ENCODE peak calls at places on chromosomes 6 and 20, in four cellular contexts. O is A549, F is breast epithelium, D is endothelial cell of umbilical vein. K is an unnamed sample.

GRCh38 chr20:59825944-59826759 is 107.3 kb downstream of the SYCP2 start:
- DNase-seq in F (no peak), O (no peak), D (no peak), K (peak)

GRCh38 chr6:128242765-128243403 is 277.5 kb downstream of the PTPRK start:
- DNase-seq in D (no peak), O (no peak), F (no peak), K (no peak)

GRCh38 chr6:73058736-73059135 is 166.6 kb downstream of the KHDC1L start:
- DNase-seq in O (no peak), D (no peak), F (no peak), K (no peak)

GRCh38 chr6:14997507-14997906 is 248.4 kb upstream of the JARID2 start:
- DNase-seq in D (no peak), F (no peak), O (no peak), K (no peak)

GRCh38 chr6:139778113-139778512 is 403.7 kb upstream of the CITED2 start:
- DNase-seq in D (no peak), F (no peak), O (no peak), K (no peak)

GRCh38 chr6:13908955-13909381 is 15.8 kb upstream of the RNF182 start:
- DNase-seq in F (no peak), O (peak), D (peak), K (peak)

GRCh38 chr6:158644227-158645063 is at the start of gene DYNLT1:
- DNase-seq in F (peak), D (peak), O (peak), K (peak)

GRCh38 chr6:3135668-3136297 is 17.3 kb downstream of the BPHL start:
- DNase-seq in O (no peak), D (no peak), F (no peak), K (no peak)

GRCh38 chr6:51339728-51340127 is 521.1 kb downstream of the TFAP2B start:
- DNase-seq in O (no peak), F (no peak), D (no peak), K (no peak)

GRCh38 chr6:56101141-56101553 is 146.2 kb downstream of the COL21A1 start:
- DNase-seq in D (no peak), F (no peak), O (peak), K (no peak)

GRCh38 chr6:68876792-68877493 is 241.9 kb downstream of the ADGRB3 start:
- DNase-seq in F (no peak), O (peak), D (no peak), K (no peak)

GRCh38 chr20:33702861-33703260 is 16.7 kb upstream of the E2F1 start:
- DNase-seq in D (no peak), O (no peak), F (no peak), K (no peak)

GRCh38 chr6:38262609-38263008 is 377.1 kb downstream of the BTBD9 start:
- DNase-seq in F (no peak), O (no peak), D (peak), K (no peak)

GRCh38 chr20:25061821-25062530 is 4.0 kb upstream of the ACSS1 start:
- DNase-seq in D (no peak), O (no peak), F (no peak), K (no peak)

GRCh38 chr6:48883116-48883515 is 579.9 kb downstream of the MMUT start:
- DNase-seq in D (peak), O (no peak), F (no peak), K (no peak)

GRCh38 chr6:70412797-70413113 is 553 bp upstream of the FAM135A start:
- DNase-seq in F (peak), D (no peak), O (no peak), K (no peak)

GRCh38 chr6:114140416-114140815 is 169.5 kb upstream of the HDAC2 start:
- DNase-seq in F (no peak), D (no peak), O (no peak), K (no peak)

GRCh38 chr6:55822815-55823214 is 52.6 kb downstream of the BMP5 start:
- DNase-seq in O (no peak), D (no peak), F (no peak), K (no peak)

GRCh38 chr6:73109659-73110058 is 115.6 kb downstream of the KHDC1L start:
- DNase-seq in O (no peak), F (no peak), D (peak), K (no peak)

GRCh38 chr6:124536792-124537191 is 425.4 kb upstream of the RNF217 start:
- DNase-seq in F (no peak), D (no peak), O (peak), K (no peak)

GRCh38 chr6:154937306-154938244 is 57.5 kb upstream of the TIAM2 start:
- DNase-seq in F (no peak), D (peak), O (no peak), K (no peak)

GRCh38 chr20:48070961-48071645 is 285.8 kb upstream of the SULF2 start:
- DNase-seq in O (no peak), F (no peak), D (no peak), K (peak)

GRCh38 chr20:62977613-62978558 is 25.4 kb downstream of the SLC17A9 start:
- DNase-seq in D (no peak), F (no peak), O (peak), K (no peak)

GRCh38 chr20:11274137-11274536 is 600.3 kb upstream of the JAG1 start:
- DNase-seq in O (peak), F (no peak), D (peak), K (peak)

GRCh38 chr6:71544906-71545305 is 256.3 kb downstream of the OGFRL1 start:
- DNase-seq in O (no peak), D (no peak), F (no peak), K (no peak)

GRCh38 chr20:2706688-2707352 is 14.2 kb downstream of the EBF4 start:
- DNase-seq in F (no peak), O (no peak), D (no peak), K (no peak)

GRCh38 chr6:32965901-32966300 is 2.5 kb upstream of the BRD2 start:
- DNase-seq in D (no peak), F (no peak), O (no peak), K (no peak)

GRCh38 chr20:38426006-38426405 is 9.1 kb downstream of the SNHG17 start:
- DNase-seq in D (no peak), F (no peak), O (peak), K (no peak)

GRCh38 chr20:19976595-19977372 is 40.4 kb upstream of the NAA20 start:
- DNase-seq in F (peak), D (peak), O (peak), K (peak)

GRCh38 chr6:142822882-142823578 is 121.9 kb downstream of the HIVEP2 start:
- DNase-seq in F (no peak), O (peak), D (no peak), K (peak)

GRCh38 chr6:116239256-116239655 is 14.6 kb downstream of the TSPYL4 start:
- DNase-seq in F (no peak), O (no peak), D (no peak), K (no peak)

GRCh38 chr6:129491436-129491835 is 218.5 kb downstream of the ARHGAP18 start:
- DNase-seq in D (no peak), F (no peak), O (no peak), K (no peak)

GRCh38 chr20:12012241-12013222 is 94.8 kb downstream of the BTBD3 start:
- DNase-seq in D (peak), O (peak), F (no peak), K (peak)

GRCh38 chr6:137086031-137086430 is 41.3 kb upstream of the IL20RA start:
- DNase-seq in D (no peak), O (no peak), F (no peak), K (no peak)

GRCh38 chr6:167506443-167507231 is 181.8 kb downstream of the TTLL2 start:
- DNase-seq in O (no peak), F (no peak), D (no peak), K (no peak)

DNA sequence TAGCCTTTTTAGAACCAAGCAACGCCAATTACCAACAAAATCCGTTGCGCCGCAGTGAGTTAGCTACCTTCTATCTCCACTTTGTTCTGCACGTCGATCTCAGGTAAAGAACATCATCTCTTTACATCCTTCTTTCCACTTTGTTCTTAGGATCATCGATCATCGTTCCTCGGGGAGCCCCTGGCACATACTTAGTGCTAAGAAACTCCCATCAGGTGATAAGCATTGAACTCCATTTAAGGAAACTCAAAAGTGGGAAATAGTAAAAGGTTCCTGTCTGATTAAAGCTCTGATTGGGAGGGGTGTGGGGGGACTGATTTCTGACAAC is 227.0 kb upstream of the PRSS16 start:
- DNase-seq in O (no peak), F (no peak), D (no peak), K (no peak)
- H3K27ac ChIP-seq in O (peak), F (peak), D (no peak), K (peak)

DNA sequence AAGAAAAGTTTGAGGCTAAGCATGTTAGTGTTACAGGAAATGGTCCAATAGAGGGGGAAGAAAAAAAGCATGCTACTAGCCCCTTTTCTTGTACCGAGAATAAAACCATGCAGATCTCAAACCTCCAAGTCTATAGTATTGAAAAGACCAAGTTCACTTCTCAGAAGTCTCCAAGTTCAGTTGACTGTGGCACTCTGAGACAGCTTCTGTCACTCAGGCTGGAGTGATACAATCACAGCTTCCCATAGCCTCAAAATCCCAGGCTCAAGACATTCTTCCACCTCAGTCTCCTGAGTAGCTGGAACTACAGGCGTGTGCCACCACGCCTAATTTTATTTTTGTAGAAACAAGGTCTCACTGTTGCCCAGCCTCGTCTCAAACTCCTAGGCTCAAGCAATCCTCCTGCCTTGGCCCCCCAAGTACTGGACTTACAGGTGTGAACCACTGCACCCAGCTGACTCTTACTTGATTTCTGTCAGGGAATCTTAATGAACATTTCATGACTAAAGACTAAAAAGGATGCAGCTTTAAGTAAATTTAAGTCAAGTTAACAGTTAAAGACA is 16.2 kb downstream of the C6orf62 start:
- DNase-seq in D (no peak), F (no peak), O (no peak), K (no peak)
- TF ChIP-seq POLR2A in D (no peak), F (no peak), O (no peak), K (no peak)

GRCh38 chr6:87220997-87221396 is 65.6 kb downstream of the ZNF292 start:
- DNase-seq in F (no peak), D (no peak), O (no peak), K (no peak)

GRCh38 chr6:87222676-87223075 is 67.3 kb downstream of the ZNF292 start:
- DNase-seq in O (no peak), F (no peak), D (no peak), K (no peak)
- H3K27ac ChIP-seq in O (no peak), F (no peak), D (no peak), K (no peak)

DNA sequence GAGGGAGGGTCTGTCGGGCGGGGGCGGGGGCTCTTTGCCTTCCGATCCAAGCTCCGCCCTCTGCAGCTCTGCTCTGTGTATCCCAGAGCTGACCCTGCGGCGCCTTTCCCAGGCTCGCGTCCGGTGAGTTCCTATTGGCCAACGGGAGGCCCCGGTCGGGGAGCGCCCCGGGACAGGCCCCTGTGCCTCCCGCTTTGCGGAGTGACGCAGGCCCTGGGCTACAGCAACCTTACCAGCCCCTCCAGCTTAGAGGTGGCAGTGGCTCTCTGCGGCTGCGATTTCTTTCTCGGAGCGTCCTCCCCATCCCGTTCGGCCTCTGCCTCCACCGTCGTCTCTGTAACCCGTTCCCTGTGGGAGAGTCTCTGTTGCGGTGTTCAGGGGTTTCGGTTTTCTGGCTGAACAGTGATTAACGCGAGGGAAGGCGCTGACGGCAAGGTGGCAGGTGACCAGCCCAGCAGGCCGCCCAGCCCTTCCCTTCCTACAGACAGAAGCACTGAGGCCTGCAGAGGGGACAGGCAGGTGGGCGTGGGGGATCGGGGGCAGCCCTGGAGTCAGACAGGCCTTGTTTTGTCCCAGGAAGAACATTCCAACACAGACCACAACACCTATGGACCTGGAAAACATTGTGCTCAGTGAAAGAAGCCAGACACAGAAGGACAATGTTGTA is 18.1 kb upstream of the CEBPB start:
- DNase-seq in F (peak), D (peak), O (peak), K (peak)
- TF ChIP-seq POLR2A in F (peak), D (peak), O (peak), K (no peak)

GRCh38 chr6:41578714-41579610 is 32.8 kb downstream of the FOXP4 start:
- DNase-seq in D (no peak), O (peak), F (no peak), K (no peak)

GRCh38 chr6:41577865-41578713 is 31.9 kb downstream of the FOXP4 start:
- DNase-seq in O (no peak), D (peak), F (peak), K (no peak)

GRCh38 chr6:41582540-41582939 is 36.4 kb downstream of the FOXP4 start:
- DNase-seq in O (no peak), D (no peak), F (no peak), K (no peak)

GRCh38 chr6:41581381-41581991 is 35.3 kb downstream of the FOXP4 start:
- DNase-seq in O (peak), D (peak), F (no peak), K (no peak)

GRCh38 chr6:41580690-41581089 is 34.5 kb downstream of the FOXP4 start:
- DNase-seq in O (no peak), F (no peak), D (no peak), K (no peak)
- H3K27ac ChIP-seq in O (peak), F (no peak), D (no peak), K (no peak)

DNA sequence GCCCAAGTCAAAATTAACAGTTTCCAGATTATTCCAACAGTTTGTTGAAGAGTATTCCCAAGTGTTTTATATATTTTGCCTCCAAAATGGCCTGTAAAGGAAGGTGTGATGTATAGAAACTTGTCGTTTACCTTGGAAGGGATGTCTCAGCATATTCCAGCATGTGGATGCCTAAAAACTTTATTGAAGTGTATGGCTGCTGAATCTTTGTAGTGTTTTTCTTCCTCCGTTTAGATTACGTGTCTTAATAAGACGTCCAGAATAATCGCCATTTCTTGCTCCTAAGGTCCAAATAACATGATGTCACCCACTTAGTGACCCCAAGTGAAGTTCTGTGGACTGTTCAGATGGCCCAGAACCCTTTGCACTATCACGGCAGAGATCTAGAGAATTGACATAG is 18.0 kb upstream of the SF3B5 start:
- DNase-seq in D (no peak), O (no peak), F (no peak), K (no peak)
- TF ChIP-seq POLR2A in D (no peak), O (no peak), F (no peak), K (no peak)

DNA sequence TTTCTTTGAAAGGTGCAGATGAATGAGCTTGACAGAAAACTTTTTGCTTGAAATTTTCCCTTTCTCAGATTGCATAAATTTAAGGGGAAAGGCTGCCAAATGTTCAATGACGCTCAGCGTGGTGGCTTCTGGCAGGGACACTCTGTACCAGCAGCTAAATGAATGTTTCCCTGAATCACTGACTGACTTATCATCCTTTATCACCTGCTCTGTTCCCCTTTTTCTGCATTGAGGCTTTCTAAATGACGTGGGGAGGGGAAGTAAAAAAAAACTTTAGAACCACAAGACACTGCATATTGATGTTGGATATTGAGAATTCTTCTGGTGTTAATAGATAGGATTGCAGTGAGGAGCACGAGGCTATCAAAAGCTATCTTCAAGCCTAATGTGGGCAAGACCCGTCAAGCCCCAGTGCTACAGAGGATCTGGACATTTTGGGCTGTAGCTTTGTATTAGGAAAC is 46.9 kb upstream of the ENPP5 start:
- DNase-seq in O (no peak), D (no peak), F (no peak), K (peak)
- H3K27ac ChIP-seq in O (no peak), D (no peak), F (peak), K (peak)

DNA sequence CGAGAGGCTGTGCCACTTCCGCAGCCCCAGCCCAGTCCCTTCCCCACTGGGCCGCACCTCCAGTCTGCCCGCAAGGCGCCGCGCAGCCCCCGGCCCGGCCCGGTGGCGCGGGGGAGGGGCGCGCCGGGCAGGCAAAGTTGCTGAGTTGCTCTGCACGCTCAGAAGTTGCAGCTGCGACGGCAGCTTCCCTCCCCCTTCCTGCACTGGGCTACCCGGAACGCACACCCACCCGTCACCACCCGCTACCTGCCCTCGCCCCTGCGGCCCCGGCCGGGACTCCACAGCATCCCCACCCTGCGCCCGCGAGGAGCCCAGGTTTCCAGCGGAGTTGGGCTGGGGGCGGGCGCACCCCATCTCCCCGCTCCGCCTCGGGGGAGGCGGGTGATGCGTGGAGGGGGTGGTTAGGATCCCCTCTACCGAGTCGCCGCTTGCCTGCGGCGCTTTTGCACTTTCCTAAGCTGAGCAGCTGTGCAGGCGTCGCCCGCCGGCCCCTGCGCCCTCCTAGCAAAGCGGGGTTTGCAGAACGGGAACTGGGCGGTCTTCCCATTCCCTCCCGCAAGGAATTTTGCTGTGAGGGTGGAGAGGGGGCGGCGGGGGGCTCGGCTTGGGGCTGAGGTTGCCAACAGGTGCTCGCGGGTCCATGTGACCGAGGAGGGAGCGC is 55.9 kb upstream of the RREB1 start:
- DNase-seq in D (peak), F (no peak), O (no peak), K (peak)
- TF ChIP-seq POLR2A in D (no peak), F (no peak), O (no peak), K (no peak)

DNA sequence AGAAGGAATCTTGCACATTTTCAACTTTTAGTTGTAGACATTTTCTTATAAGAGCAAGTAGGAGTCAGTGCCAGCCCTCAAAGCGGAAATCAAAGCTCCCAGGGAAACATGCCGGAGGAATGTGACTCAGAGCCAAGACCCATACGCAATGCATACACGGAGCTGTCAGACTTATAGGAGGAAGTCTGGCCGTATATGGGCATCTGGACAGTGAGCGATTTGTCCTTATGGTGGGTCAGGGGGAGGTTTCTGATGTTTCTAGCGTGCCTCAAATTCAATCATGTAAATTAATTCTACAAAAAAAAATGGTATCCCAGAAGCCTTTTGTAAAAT is 3.6 kb upstream of the CCN2 start:
- DNase-seq in F (peak), D (peak), O (peak), K (peak)
- H3K27ac ChIP-seq in F (no peak), D (peak), O (peak), K (no peak)

K was measured in testis.